ENCODE peak calls at places on chromosomes 1 and 21, in seven cellular contexts. Z, K, B, H, F, T and N are unnamed samples.
A peak's percentile ranks its signal among the peaks of the same experiment; 100 is the strongest.

GRCh38 chr1:109181085-109181806 is 32.5 kb upstream of the SARS1 start:
- DNase-seq in B (no peak), T (no peak), F (no peak), Z (peak; percentile 53), H (no peak), K (no peak), N (no peak)

GRCh38 chr21:41919666-41920398 is 34.0 kb downstream of the C2CD2 start:
- DNase-seq in F (no peak), T (no peak), H (no peak), B (no peak), Z (no peak), K (no peak), N (no peak)

GRCh38 chr1:117173711-117174110 is 37.0 kb downstream of the VTCN1 start:
- DNase-seq in H (no peak), K (no peak), B (no peak), Z (no peak), T (no peak), F (no peak), N (no peak)

GRCh38 chr1:116325922-116326321 is 47.1 kb upstream of the ATP1A1 start:
- DNase-seq in F (no peak), T (peak; percentile 57), B (no peak), Z (no peak), H (no peak), K (no peak), N (no peak)

GRCh38 chr1:213783273-213783672 is 204.5 kb upstream of the PROX1 start:
- DNase-seq in F (no peak), H (no peak), B (no peak), K (no peak), Z (no peak), T (no peak), N (no peak)

GRCh38 chr1:30879940-30880339 is 28.6 kb downstream of the SDC3 start:
- DNase-seq in T (peak; percentile 78), F (no peak), K (peak; percentile 58), B (no peak), H (no peak), Z (no peak), N (no peak)

GRCh38 chr1:64183380-64183984 is 19.9 kb upstream of the UBE2U start:
- DNase-seq in K (no peak), H (no peak), B (no peak), T (peak; percentile 64), Z (no peak), F (no peak), N (peak; percentile 64)

GRCh38 chr1:159900086-159900680 is at the start of gene CFAP45:
- DNase-seq in B (peak; percentile 85), Z (peak; percentile 89), H (peak; percentile 76), F (peak; percentile 93), K (peak; percentile 95), T (peak; percentile 98), N (peak; percentile 69)

GRCh38 chr1:46793126-46793525 is 5.7 kb upstream of the CYP4B1 start:
- DNase-seq in Z (no peak), K (no peak), F (no peak), T (no peak), H (no peak), B (no peak), N (no peak)

GRCh38 chr1:41169799-41170180 is 72.3 kb downstream of the SCMH1 start:
- DNase-seq in K (no peak), F (no peak), H (no peak), B (no peak), Z (no peak), T (no peak), N (no peak)

GRCh38 chr1:59272507-59272906 is 24.4 kb upstream of the FGGY start:
- DNase-seq in F (no peak), Z (no peak), T (no peak), H (peak; percentile 70), B (no peak), K (peak; percentile 68), N (peak; percentile 12)

DNA sequence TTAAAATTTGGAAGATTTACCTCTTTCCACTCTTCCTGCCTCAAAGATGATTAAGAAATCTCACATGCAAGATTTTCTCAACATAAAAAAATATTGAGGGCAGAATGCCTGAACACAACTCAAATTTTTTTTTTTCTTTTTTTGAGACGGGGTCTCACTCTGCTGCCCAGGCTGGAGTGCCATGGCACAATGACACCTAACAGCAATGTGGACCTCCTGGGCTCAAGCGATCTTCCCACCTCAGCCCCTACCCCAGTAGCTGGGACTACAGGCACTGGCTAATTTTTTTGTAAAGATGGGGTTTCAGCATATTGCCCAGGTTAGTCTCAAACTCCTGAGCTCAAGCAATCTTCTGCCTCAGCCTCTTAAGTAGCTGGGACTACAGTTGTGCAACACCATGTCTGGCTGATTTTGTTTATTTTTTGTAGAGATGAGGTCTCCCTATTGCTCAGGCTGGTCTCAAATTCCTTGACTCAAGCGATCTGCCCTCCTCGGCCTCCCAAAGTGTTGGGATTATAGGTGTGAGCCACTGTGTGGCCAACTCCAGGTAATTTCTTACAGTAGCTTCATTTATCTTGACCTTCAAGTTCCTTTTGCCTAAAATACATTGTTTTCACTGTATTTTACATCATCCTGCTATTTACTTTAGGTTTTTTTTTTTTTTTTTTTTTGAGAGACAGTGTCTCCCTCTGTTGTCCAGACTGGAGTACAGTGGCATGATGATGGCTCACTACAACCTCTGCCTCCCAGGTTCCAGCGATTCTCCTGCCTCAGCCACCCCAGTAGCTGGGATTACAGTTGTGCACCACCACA is 10.4 kb downstream of the NUCKS1 start:
- DNase-seq in Z (no peak), B (no peak), T (no peak), H (no peak), F (no peak), K (peak; percentile 12), N (peak; percentile 94)
- TF ChIP-seq CTCF in Z (no peak), B (no peak), T (peak; percentile 51), H (peak; percentile 15), F (no peak), K (peak; percentile 23), N (peak; percentile 41)

DNA sequence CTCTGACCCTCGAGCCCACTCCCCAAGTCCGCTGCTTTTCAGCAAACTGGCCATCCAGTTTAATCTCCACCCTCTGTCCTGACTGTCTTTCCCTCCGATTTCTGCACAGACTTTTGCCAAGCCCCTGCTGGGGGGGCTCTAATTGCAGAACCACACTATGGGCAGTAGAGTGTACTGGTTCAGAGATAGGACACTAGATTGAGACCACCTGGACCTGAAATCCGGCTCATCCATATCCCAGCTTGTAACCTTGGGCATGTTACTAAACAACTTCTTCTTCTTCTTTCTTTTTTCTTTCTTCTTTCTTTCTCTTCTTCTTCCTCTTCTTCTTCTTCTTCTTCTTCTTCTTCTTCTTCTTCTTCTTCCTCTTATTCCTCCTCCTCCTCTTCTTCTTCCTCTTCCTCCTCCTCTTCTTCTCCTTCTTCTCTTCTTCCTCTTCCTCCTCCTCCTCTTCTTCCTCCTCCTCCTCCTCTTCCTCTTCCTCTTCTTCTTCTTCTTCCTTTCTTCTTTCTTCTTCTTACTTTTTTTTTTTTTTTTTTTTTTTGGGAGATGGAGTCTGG is 7.7 kb downstream of the LRRC71 start:
- DNase-seq in F (no peak), T (no peak), Z (no peak), B (no peak), H (no peak), K (no peak), N (no peak)
- TF ChIP-seq CTCF in F (no peak), T (peak; percentile 13), Z (peak; percentile 24), B (no peak), H (no peak), K (no peak), N (no peak)

GRCh38 chr1:2000850-2001249 is 2.7 kb downstream of the CFAP74 start:
- DNase-seq in H (no peak), T (no peak), K (no peak), F (no peak), Z (no peak), B (no peak), N (no peak)
- TF ChIP-seq CTCF in H (no peak), T (no peak), K (no peak), F (no peak), Z (no peak), B (no peak), N (no peak)

GRCh38 chr1:197806718-197807117 is 31.4 kb upstream of the DENND1B start:
- DNase-seq in T (no peak), Z (no peak), F (no peak), K (no peak), H (no peak), B (no peak), N (no peak)
- TF ChIP-seq CTCF in T (no peak), Z (no peak), F (no peak), K (no peak), H (no peak), B (no peak), N (no peak)

GRCh38 chr1:237814319-237814924 is 76.3 kb downstream of the ZP4 start:
- DNase-seq in Z (no peak), T (no peak), F (no peak), K (peak; percentile 30), B (no peak), H (no peak), N (peak; percentile 8)
- TF ChIP-seq CTCF in Z (peak; percentile 46), T (peak; percentile 90), F (peak; percentile 31), K (peak; percentile 41), B (peak; percentile 41), H (no peak), N (peak; percentile 48)